ENCODE peak calls at places on chromosomes 7 and 10, in five cellular contexts. I, X, T, R and V are unnamed samples.

GRCh38 chr7:112550468-112551060 is 69.8 kb downstream of the LSMEM1 start:
- DNase-seq in R (peak), I (no peak), X (peak), T (peak), V (peak)

GRCh38 chr10:102347236-102347828 is 48.2 kb upstream of the NFKB2 start:
- DNase-seq in T (peak), I (peak), R (peak), X (peak), V (peak)

GRCh38 chr10:112960151-112960681 is 10.2 kb downstream of the TCF7L2 start:
- DNase-seq in R (peak), X (no peak), I (no peak), T (peak), V (no peak)

GRCh38 chr10:23343591-23344225 is 889 bp downstream of the C10orf67 start:
- DNase-seq in X (peak), I (peak), T (peak), R (peak), V (no peak)

GRCh38 chr7:2539031-2540028 is 16.0 kb downstream of the BRAT1 start:
- DNase-seq in I (peak), T (no peak), R (no peak), X (no peak), V (no peak)

GRCh38 chr10:80504158-80504811 is 33.4 kb upstream of the SH2D4B start:
- DNase-seq in T (no peak), R (peak), I (no peak), X (no peak), V (no peak)

GRCh38 chr7:93160410-93160809 is 12.2 kb upstream of the SAMD9L start:
- DNase-seq in I (no peak), X (no peak), T (peak), R (no peak), V (no peak)

GRCh38 chr7:21641546-21641945 is 98.7 kb downstream of the DNAH11 start:
- DNase-seq in R (peak), I (no peak), T (peak), X (no peak), V (no peak)

GRCh38 chr7:5354460-5355279 is 69.0 kb downstream of the TNRC18 start:
- DNase-seq in I (peak), X (no peak), T (peak), R (peak), V (no peak)

GRCh38 chr10:91590904-91591791 is 41.7 kb downstream of the PPP1R3C start:
- DNase-seq in R (peak), X (no peak), T (peak), I (no peak), V (no peak)

GRCh38 chr10:19862811-19863515 is 46.7 kb downstream of the PLXDC2 start:
- DNase-seq in R (no peak), I (no peak), X (no peak), T (no peak), V (no peak)

GRCh38 chr7:1650363-1651030 is 19.6 kb upstream of the ELFN1 start:
- DNase-seq in T (no peak), R (no peak), I (no peak), X (no peak), V (no peak)

GRCh38 chr7:41698726-41699125 is 4.2 kb downstream of the INHBA start:
- DNase-seq in R (no peak), I (no peak), T (peak), X (no peak), V (no peak)

GRCh38 chr7:76225951-76226350 is 24.3 kb downstream of the SRRM3 start:
- DNase-seq in T (no peak), R (no peak), X (no peak), I (no peak), V (peak)

GRCh38 chr10:99788598-99789259 is 6.3 kb downstream of the ABCC2 start:
- DNase-seq in T (peak), R (no peak), I (no peak), X (no peak), V (no peak)

GRCh38 chr10:115441907-115442520 is 348.8 kb downstream of the ATRNL1 start:
- DNase-seq in I (no peak), R (no peak), X (no peak), T (no peak), V (no peak)

GRCh38 chr10:86368987-86369386 is 2.4 kb upstream of the GRID1 start:
- DNase-seq in T (no peak), R (no peak), X (no peak), I (peak), V (no peak)

GRCh38 chr7:5557920-5558401 is 134.3 kb upstream of the TNRC18 start:
- DNase-seq in X (no peak), R (no peak), I (no peak), T (no peak), V (peak)

GRCh38 chr10:4343798-4344370 is 482.1 kb upstream of the AKR1E2 start:
- DNase-seq in X (no peak), I (no peak), T (peak), R (no peak), V (no peak)

GRCh38 chr7:1550846-1551155 is 5.2 kb downstream of the TMEM184A start:
- DNase-seq in T (no peak), X (no peak), R (no peak), I (no peak), V (no peak)

GRCh38 chr10:118835682-118836326 is 81.0 kb upstream of the CACUL1 start:
- DNase-seq in R (no peak), I (no peak), T (peak), X (no peak), V (no peak)

GRCh38 chr7:16791895-16792294 is 12.9 kb downstream of the AGR2 start:
- DNase-seq in T (no peak), I (no peak), X (no peak), R (no peak), V (no peak)

GRCh38 chr7:157587051-157587450 is 250.2 kb downstream of the DNAJB6 start:
- DNase-seq in X (no peak), T (no peak), R (no peak), I (no peak), V (no peak)
- H3K9ac ChIP-seq in X (no peak), T (no peak), R (no peak), I (no peak), V (no peak)

DNA sequence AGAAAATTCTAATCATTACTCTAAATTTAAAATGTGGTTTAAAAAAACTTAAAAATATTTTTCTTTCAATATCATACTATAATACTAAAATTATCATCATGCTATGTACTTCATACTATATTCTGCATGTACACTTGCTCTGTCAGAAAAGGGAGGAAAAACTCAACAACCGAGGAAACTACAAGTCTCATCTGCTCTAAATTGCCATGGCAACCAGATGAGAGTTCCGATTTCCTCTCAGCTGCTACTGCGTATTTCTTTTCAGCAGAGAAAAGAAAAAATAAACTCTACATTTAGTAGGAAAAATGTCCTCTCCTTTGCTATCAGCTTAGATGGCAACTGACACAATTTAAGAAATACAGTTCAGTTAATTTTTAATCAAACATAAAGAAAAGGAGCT is 178.9 kb downstream of the SRPK2 start:
- DNase-seq in T (no peak), X (no peak), I (no peak), R (no peak), V (no peak)
- H3K9ac ChIP-seq in T (no peak), X (no peak), I (no peak), R (no peak), V (no peak)

GRCh38 chr7:98869001-98869373 is 827 bp downstream of the TMEM130 start:
- DNase-seq in X (no peak), T (no peak), I (no peak), R (no peak), V (no peak)
- H3K9ac ChIP-seq in X (no peak), T (no peak), I (no peak), R (no peak), V (peak)

GRCh38 chr7:43462836-43463235 is 120.1 kb upstream of the STK17A start:
- DNase-seq in X (no peak), T (peak), I (no peak), R (no peak), V (no peak)

GRCh38 chr7:43467846-43468245 is 115.1 kb upstream of the STK17A start:
- DNase-seq in X (no peak), T (no peak), I (no peak), R (no peak), V (no peak)

GRCh38 chr7:43463401-43463980 is 119.4 kb upstream of the STK17A start:
- DNase-seq in T (peak), I (no peak), X (peak), R (peak), V (no peak)

GRCh38 chr7:43467406-43467805 is 115.5 kb upstream of the STK17A start:
- DNase-seq in X (no peak), I (no peak), R (no peak), T (peak), V (no peak)

GRCh38 chr7:43465581-43466554 is 117.0 kb upstream of the STK17A start:
- DNase-seq in R (no peak), X (no peak), I (no peak), T (peak), V (no peak)
- H3K9ac ChIP-seq in R (no peak), X (no peak), I (no peak), T (no peak), V (no peak)

DNA sequence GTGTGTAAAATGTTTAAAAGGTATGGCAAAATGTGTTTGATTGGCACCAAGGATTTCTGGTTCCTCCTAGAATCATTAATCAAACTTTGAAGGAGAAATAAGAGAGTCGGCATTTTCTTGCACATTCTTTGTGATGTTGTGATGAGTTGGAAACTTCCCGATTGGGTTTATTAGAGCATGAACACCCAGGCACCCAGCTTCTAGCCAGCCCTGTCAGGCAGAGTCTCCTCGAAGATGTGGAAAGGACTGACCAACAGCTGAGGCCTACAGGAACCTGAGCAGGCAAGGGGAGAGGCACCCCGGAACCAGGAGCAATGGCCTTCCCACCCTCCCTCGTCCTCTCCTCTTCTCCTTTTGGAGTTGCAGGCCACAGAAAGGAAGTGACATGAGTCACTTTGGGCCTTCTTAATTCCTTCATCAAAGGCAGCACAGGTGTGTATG is 68.7 kb downstream of the EGFR start:
- DNase-seq in X (no peak), T (no peak), R (no peak), I (no peak), V (no peak)
- H3K9ac ChIP-seq in X (no peak), T (no peak), R (no peak), I (no peak), V (peak)

GRCh38 chr7:24824400-24824799 is 67.1 kb upstream of the GSDME start:
- DNase-seq in R (no peak), I (no peak), X (no peak), T (no peak), V (no peak)

GRCh38 chr7:24825931-24826661 is 68.8 kb upstream of the GSDME start:
- DNase-seq in I (peak), X (no peak), R (peak), T (peak), V (no peak)

GRCh38 chr7:24826662-24827020 is 69.4 kb upstream of the GSDME start:
- DNase-seq in T (peak), X (no peak), R (no peak), I (no peak), V (no peak)

GRCh38 chr7:24825315-24825917 is 68.2 kb upstream of the GSDME start:
- DNase-seq in X (no peak), T (peak), I (no peak), R (no peak), V (no peak)

DNA sequence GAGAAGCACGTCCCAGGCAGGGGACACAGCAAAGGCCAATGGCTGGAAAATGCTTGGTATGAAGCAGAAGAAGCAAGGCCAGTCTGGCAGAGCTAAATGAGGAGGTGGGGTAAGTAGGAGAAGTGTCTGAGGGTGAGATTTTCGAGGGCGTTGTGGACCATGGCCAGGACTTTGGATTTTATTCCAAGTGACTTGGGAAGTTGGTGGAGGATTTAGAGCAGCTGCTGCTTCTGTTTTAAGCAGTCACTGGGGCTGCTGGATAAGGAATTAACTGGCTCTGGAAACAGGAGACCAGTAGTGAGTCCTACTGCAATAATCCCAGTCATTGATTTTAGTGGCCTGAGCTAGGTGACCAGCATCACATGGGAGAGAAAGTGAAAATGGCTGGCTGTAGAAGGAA is 67.6 kb upstream of the GSDME start:
- DNase-seq in T (peak), R (no peak), I (no peak), X (no peak), V (no peak)
- H3K9ac ChIP-seq in T (no peak), R (no peak), I (no peak), X (no peak), V (no peak)

GRCh38 chr10:59019603-59020002 is 156.8 kb upstream of the PHYHIPL start:
- DNase-seq in T (peak), X (peak), R (no peak), I (no peak), V (no peak)
- H3K9ac ChIP-seq in T (no peak), X (no peak), R (no peak), I (no peak), V (no peak)

DNA sequence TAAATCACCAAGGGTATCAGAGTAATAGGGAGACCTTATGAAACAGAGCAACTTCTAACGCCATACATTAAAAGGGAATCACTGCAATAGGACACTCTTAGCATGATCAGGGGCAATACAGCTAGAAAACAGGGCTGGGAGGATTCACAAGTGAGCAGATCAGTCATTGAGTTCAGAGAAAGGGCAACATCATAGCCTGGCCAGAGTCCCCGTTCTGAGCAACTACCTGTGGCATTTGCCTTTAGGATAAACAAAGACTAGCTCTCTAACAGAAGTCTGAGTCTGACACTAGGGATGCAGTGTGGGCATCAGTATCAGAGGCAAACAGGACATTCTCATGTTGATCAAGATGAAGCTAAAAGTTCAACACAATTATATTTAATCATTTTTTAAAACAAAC is 297.9 kb downstream of the DGKB start:
- DNase-seq in R (peak), X (no peak), T (peak), I (no peak), V (no peak)
- H3K9ac ChIP-seq in R (no peak), X (no peak), T (no peak), I (no peak), V (no peak)

DNA sequence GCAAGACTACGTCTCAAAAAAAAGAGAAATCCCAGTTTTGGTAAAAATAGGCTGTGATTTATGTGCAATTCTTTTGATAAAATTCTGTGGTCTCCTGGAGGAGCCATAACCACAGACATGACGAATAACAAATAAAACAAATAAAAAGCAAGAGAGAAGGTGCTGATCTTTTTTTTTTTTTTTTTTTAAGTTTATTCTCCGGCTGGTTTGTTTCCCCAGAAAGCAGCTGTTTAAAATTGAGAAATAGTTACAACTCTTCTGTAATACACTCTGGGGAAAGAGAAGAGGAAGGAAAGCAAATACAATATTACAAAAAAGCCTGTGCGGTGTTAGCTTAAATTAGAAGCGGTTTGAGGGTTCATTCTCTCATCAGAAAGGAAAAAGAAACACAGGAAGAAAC is 40.8 kb upstream of the WAC start:
- DNase-seq in X (no peak), I (no peak), R (no peak), T (peak), V (no peak)
- H3K9ac ChIP-seq in X (no peak), I (no peak), R (no peak), T (no peak), V (no peak)